ENCODE peak calls at places on chromosomes 6 and 20, in six cellular contexts. H, I, Y, M, U and Z are unnamed samples.

GRCh38 chr6:84549912-84550311 is 214.5 kb downstream of the TBX18 start:
- DNase-seq in H (no peak), I (no peak), Y (no peak), M (no peak), U (no peak), Z (no peak)

GRCh38 chr6:53837875-53838806 is 43.3 kb downstream of the LRRC1 start:
- DNase-seq in H (no peak), I (no peak), Y (no peak), M (no peak), U (peak), Z (no peak)

GRCh38 chr20:16898433-16898832 is 150.3 kb downstream of the OTOR start:
- DNase-seq in H (no peak), I (no peak), Y (peak), M (no peak), U (no peak), Z (no peak)

GRCh38 chr6:37612475-37612874 is 85.2 kb downstream of the MDGA1 start:
- DNase-seq in H (no peak), I (no peak), Y (no peak), M (no peak), U (peak), Z (no peak)

GRCh38 chr6:98467902-98468301 is 366.5 kb upstream of the POU3F2 start:
- DNase-seq in H (no peak), I (no peak), Y (no peak), M (no peak), U (no peak), Z (no peak)

GRCh38 chr6:85421963-85422362 is 27.9 kb upstream of the NT5E start:
- DNase-seq in H (no peak), I (no peak), Y (peak), M (no peak), U (no peak), Z (no peak)

GRCh38 chr20:45377191-45377775 is 842 bp downstream of the TP53TG5 start:
- DNase-seq in H (no peak), I (no peak), Y (no peak), M (no peak), U (no peak), Z (peak)

GRCh38 chr6:89122625-89123024 is 4.8 kb upstream of the SRSF12 start:
- DNase-seq in H (no peak), I (no peak), Y (peak), M (no peak), U (peak), Z (peak)

GRCh38 chr6:138162104-138162946 is 586 bp downstream of the ARFGEF3 start:
- DNase-seq in H (no peak), I (peak), Y (no peak), M (peak), U (no peak), Z (no peak)

GRCh38 chr6:34273242-34273805 is 24.5 kb upstream of the SMIM29 start:
- DNase-seq in H (no peak), I (peak), Y (peak), M (peak), U (peak), Z (peak)

GRCh38 chr20:10802201-10802600 is 128.4 kb upstream of the JAG1 start:
- DNase-seq in H (no peak), I (no peak), Y (peak), M (no peak), U (peak), Z (no peak)

GRCh38 chr20:54922096-54922495 is 446.7 kb downstream of the DOK5 start:
- DNase-seq in H (no peak), I (no peak), Y (no peak), M (no peak), U (no peak), Z (no peak)

GRCh38 chr6:159108438-159108985 is 60.7 kb upstream of the FNDC1 start:
- DNase-seq in H (no peak), I (no peak), Y (no peak), M (no peak), U (no peak), Z (no peak)

GRCh38 chr6:145904391-145904790 is 59.8 kb downstream of the SHPRH start:
- DNase-seq in H (no peak), I (no peak), Y (no peak), M (no peak), U (no peak), Z (no peak)

GRCh38 chr6:116572162-116572561 is 858 bp downstream of the RWDD1 start:
- DNase-seq in H (no peak), I (peak), Y (peak), M (no peak), U (peak), Z (no peak)

GRCh38 chr6:144402750-144403149 is 117.6 kb downstream of the UTRN start:
- DNase-seq in H (no peak), I (no peak), Y (no peak), M (no peak), U (no peak), Z (no peak)

GRCh38 chr6:31906122-31906521 is 4.2 kb upstream of the ZBTB12 start:
- DNase-seq in H (no peak), I (no peak), Y (no peak), M (no peak), U (no peak), Z (no peak)

GRCh38 chr6:111482236-111482958 is 621 bp downstream of the REV3L start:
- DNase-seq in H (no peak), I (peak), Y (peak), M (peak), U (peak), Z (peak)

GRCh38 chr20:3781153-3781910 is at the start of gene SPEF1:
- DNase-seq in H (peak), I (peak), Y (peak), M (peak), U (peak), Z (peak)

GRCh38 chr20:52959125-52959524 is 13.0 kb upstream of the TSHZ2 start:
- DNase-seq in H (no peak), I (no peak), Y (no peak), M (no peak), U (no peak), Z (no peak)

GRCh38 chr6:34196116-34196832 is 40.4 kb upstream of the HMGA1 start:
- DNase-seq in H (peak), I (peak), Y (peak), M (peak), U (peak), Z (peak)

GRCh38 chr20:63135411-63135810 is 80.5 kb downstream of the YTHDF1 start:
- DNase-seq in H (no peak), I (no peak), Y (no peak), M (peak), U (no peak), Z (no peak)

GRCh38 chr20:48180039-48180438 is 394.8 kb upstream of the SULF2 start:
- DNase-seq in H (no peak), I (no peak), Y (no peak), M (no peak), U (peak), Z (no peak)

GRCh38 chr20:62455929-62456328 is 19.9 kb downstream of the GATA5 start:
- DNase-seq in H (no peak), I (no peak), Y (no peak), M (no peak), U (no peak), Z (no peak)

GRCh38 chr6:81366970-81367369 is 385.5 kb downstream of the TENT5A start:
- DNase-seq in H (no peak), I (no peak), Y (peak), M (no peak), U (no peak), Z (no peak)

GRCh38 chr6:158536891-158537798 is 22.7 kb upstream of the TMEM181 start:
- DNase-seq in H (no peak), I (no peak), Y (no peak), M (no peak), U (peak), Z (peak)

DNA sequence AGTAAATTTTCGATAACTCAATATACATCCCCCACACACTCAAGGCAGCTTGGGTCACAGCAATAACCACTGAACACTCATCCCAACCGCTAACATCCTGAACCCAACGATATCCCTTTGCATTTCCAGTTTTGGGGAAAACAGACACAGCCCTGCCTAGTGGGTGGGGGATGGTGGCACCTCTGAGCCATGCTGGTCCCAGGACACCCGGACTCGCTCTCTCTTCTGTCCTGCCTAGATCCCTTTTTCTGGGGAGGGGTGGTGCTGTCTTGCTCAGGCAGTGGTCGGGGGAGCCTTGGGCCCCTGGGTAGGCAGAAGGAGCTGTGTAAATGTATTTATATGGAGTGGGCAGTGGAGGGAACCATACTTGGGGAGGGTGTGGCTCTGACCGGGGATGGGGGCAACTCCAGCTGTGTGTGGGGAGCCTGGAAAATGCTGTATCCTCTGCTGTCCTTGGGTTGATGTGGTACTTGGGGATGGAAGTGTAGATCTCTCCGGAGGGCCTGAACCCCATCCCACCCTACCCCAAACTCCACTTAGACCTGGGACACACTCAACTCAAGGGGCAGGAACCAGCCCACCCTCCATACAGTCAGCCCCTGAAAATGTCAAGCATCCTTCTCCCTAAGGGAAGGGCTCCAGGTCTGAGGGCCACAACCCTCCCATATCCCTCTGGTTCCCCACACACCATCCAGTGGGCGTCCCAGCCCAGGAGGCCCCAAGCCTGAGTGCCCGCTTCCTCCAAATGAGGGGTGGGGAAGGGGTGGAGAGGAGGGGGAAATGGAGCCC is 23.7 kb upstream of the SLC22A7 start:
- DNase-seq in H (no peak), I (no peak), Y (no peak), M (no peak), U (no peak), Z (no peak)
- H3K4me3 ChIP-seq in H (no peak), I (no peak), Y (no peak), M (no peak), U (no peak), Z (no peak)

GRCh38 chr6:166646716-166647115 is 19.7 kb upstream of the RPS6KA2 start:
- DNase-seq in H (no peak), I (no peak), Y (no peak), M (no peak), U (no peak), Z (no peak)
- H3K4me3 ChIP-seq in H (no peak), I (no peak), Y (no peak), M (no peak), U (no peak), Z (no peak)

GRCh38 chr6:83511901-83512681 is at the start of gene PRSS35:
- DNase-seq in H (no peak), I (peak), Y (peak), M (peak), U (peak), Z (no peak)
- H3K4me3 ChIP-seq in H (peak), I (peak), Y (peak), M (peak), U (peak), Z (peak)

GRCh38 chr20:29325304-29325640 is 1932.2 kb upstream of the DEFB115 start:
- DNase-seq in H (no peak), I (no peak), Y (no peak), M (no peak), U (no peak), Z (no peak)
- H3K4me3 ChIP-seq in H (no peak), I (no peak), Y (no peak), M (no peak), U (no peak), Z (no peak)

DNA sequence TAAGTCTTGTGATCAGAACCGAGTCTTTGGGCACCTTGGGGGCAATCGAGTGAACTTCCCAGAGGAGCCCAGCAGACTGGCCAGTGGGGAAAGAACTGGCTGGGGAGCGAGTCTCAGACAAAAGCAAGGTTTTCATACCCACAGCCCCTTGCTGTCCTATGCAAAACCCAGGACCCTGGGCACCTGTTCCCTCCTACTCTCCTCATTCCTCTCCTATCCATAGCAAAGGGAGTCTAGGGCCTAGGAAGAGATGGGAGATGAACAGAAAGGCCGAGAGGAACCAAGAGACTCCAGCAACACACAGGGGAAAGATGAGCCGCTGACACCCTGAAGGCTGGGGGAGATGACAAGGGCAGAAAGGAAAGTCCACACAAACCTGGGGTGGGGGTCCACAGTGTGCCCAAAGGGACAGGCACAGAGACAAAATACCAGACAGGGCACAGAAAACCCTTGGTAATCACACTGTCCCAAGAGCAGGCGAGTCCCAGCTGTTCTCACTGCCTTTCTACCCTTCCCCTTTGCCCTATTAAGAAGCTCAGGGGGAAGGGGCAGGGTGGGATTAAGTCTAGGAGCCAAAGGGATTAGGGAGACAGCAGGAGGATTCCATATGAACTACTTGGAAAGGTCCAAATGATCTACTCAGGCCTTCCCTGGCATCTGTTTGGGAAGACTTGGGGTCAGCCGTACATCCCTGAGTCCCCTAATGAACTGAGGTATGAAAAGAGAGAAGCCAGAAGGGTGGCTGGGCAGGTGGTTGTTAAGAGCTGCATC is 6.5 kb downstream of the PPP1R18 start:
- DNase-seq in H (no peak), I (no peak), Y (no peak), M (no peak), U (no peak), Z (no peak)
- H3K4me3 ChIP-seq in H (peak), I (peak), Y (peak), M (no peak), U (peak), Z (peak)

GRCh38 chr6:149190228-149190831 is 127.2 kb upstream of the TAB2 start:
- DNase-seq in H (no peak), I (peak), Y (no peak), M (no peak), U (peak), Z (peak)
- H3K4me3 ChIP-seq in H (no peak), I (no peak), Y (no peak), M (no peak), U (no peak), Z (no peak)

GRCh38 chr20:38723982-38724602 is at the start of gene SLC32A1:
- DNase-seq in H (no peak), I (no peak), Y (no peak), M (no peak), U (no peak), Z (no peak)
- H3K4me3 ChIP-seq in H (no peak), I (no peak), Y (no peak), M (no peak), U (no peak), Z (no peak)

GRCh38 chr6:21942910-21943309 is 349.4 kb downstream of the SOX4 start:
- DNase-seq in H (no peak), I (no peak), Y (peak), M (no peak), U (no peak), Z (no peak)

GRCh38 chr6:21949211-21949801 is 347.5 kb downstream of the PRL start:
- DNase-seq in H (no peak), I (no peak), Y (no peak), M (no peak), U (peak), Z (peak)

GRCh38 chr6:21946298-21946783 is 350.5 kb downstream of the PRL start:
- DNase-seq in H (peak), I (no peak), Y (peak), M (no peak), U (peak), Z (no peak)

GRCh38 chr6:21952367-21952766 is 344.5 kb downstream of the PRL start:
- DNase-seq in H (no peak), I (no peak), Y (no peak), M (no peak), U (no peak), Z (no peak)

DNA sequence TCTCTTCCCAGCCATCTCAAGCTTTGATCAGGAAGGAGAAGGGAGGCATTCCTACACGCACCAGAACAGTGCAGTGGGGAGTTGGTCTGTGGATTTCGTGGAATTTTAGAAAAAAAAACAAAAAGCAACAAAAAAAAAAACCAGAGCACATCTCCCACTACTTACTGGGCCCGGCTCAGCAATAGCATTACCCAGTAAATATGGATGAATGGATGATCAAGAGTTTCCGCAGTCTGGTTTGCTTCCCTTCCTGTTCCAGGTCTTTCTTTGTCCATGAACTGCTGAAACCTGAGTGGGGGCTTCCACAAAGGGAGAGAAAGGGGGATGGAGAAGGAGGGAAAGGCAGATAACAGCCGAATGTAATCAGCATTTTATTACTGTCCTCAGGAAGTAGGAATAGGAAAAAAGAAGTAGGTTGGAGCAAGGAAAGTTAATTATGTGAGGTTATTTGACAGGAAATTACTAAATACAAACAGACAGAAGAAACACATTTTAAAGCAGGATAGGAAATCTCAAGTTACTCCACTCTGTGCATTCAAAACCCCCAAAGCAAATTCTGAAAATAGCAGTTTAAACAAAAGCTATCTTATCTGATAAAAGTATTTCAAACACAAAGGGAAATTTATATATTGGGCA is 349.0 kb downstream of the PRL start:
- DNase-seq in H (no peak), I (no peak), Y (peak), M (no peak), U (peak), Z (no peak)
- H3K4me3 ChIP-seq in H (no peak), I (no peak), Y (no peak), M (no peak), U (no peak), Z (no peak)

DNA sequence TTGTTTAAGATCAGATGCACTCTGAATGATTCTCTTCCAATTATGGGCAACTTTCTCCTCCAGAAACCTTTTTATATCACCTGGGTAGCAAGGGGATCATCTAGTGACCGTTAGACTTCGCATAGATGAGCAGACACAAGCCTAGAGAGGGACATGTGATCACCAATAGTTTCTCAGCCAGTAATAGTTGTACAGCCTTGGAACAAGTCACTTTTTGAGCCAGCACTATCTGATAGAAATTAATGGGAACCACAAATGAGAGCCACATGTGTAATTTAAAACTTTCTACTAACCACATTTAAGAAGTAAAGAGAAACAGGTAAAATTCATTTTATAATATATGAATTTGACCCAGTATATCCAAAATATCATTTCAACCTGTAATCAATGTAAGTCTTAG is 627 bp upstream of the CTNNBL1 start:
- DNase-seq in H (no peak), I (no peak), Y (peak), M (no peak), U (no peak), Z (no peak)
- H3K4me3 ChIP-seq in H (peak), I (peak), Y (peak), M (peak), U (peak), Z (no peak)

GRCh38 chr20:1737134-1737533 is 79.6 kb upstream of the SIRPG start:
- DNase-seq in H (no peak), I (no peak), Y (no peak), M (no peak), U (no peak), Z (no peak)
- H3K4me3 ChIP-seq in H (no peak), I (no peak), Y (no peak), M (no peak), U (no peak), Z (no peak)